ENCODE peak calls at places on chromosomes 4 and X, in five cellular contexts. One of them, this sample, is unnamed.

GRCh38 chrX:1134976-1135375 is 77.5 kb downstream of the CRLF2 start:
- DNase-seq in SK-N-SH: no peak
- DNase-seq in gastrocnemius medialis: no peak
- DNase-seq in stomach: no peak
- DNase-seq in psoas muscle: no peak
- DNase-seq in this sample: no peak

GRCh38 chr4:105748222-105748621 is 39.6 kb downstream of the GSTCD start:
- DNase-seq in SK-N-SH: no peak
- DNase-seq in gastrocnemius medialis: no peak
- DNase-seq in psoas muscle: no peak
- DNase-seq in stomach: no peak
- DNase-seq in this sample: no peak

GRCh38 chr4:2252530-2252924 is 9.4 kb downstream of the MXD4 start:
- DNase-seq in gastrocnemius medialis: no peak
- DNase-seq in SK-N-SH: peak
- DNase-seq in stomach: no peak
- DNase-seq in psoas muscle: peak
- DNase-seq in this sample: peak

GRCh38 chr4:185261971-185262370 is 52.6 kb downstream of the SNX25 start:
- DNase-seq in stomach: no peak
- DNase-seq in psoas muscle: no peak
- DNase-seq in gastrocnemius medialis: no peak
- DNase-seq in SK-N-SH: no peak
- DNase-seq in this sample: peak

GRCh38 chr4:36288727-36289126 is 7.3 kb downstream of the DTHD1 start:
- DNase-seq in psoas muscle: no peak
- DNase-seq in stomach: no peak
- DNase-seq in SK-N-SH: no peak
- DNase-seq in gastrocnemius medialis: no peak
- DNase-seq in this sample: no peak

GRCh38 chr4:44313702-44314101 is 134.9 kb downstream of the KCTD8 start:
- DNase-seq in stomach: no peak
- DNase-seq in SK-N-SH: no peak
- DNase-seq in psoas muscle: no peak
- DNase-seq in gastrocnemius medialis: no peak
- DNase-seq in this sample: no peak

GRCh38 chr4:158094413-158095110 is 78.3 kb downstream of the GASK1B start:
- DNase-seq in stomach: no peak
- DNase-seq in SK-N-SH: no peak
- DNase-seq in psoas muscle: peak
- DNase-seq in gastrocnemius medialis: no peak
- DNase-seq in this sample: peak

GRCh38 chr4:104971458-104971857 is 175.2 kb upstream of the TET2 start:
- DNase-seq in SK-N-SH: no peak
- DNase-seq in gastrocnemius medialis: no peak
- DNase-seq in stomach: no peak
- DNase-seq in psoas muscle: no peak
- DNase-seq in this sample: no peak

GRCh38 chrX:119802546-119802945 is 11.1 kb upstream of the RPL39 start:
- DNase-seq in stomach: no peak
- DNase-seq in SK-N-SH: no peak
- DNase-seq in psoas muscle: no peak
- DNase-seq in gastrocnemius medialis: no peak
- DNase-seq in this sample: no peak

GRCh38 chrX:117835034-117835433 is 281.6 kb downstream of the KLHL13 start:
- DNase-seq in psoas muscle: no peak
- DNase-seq in stomach: no peak
- DNase-seq in SK-N-SH: no peak
- DNase-seq in gastrocnemius medialis: no peak
- DNase-seq in this sample: no peak

GRCh38 chrX:101483705-101484104 is 1.6 kb upstream of the ARMCX4 start:
- DNase-seq in gastrocnemius medialis: peak
- DNase-seq in stomach: no peak
- DNase-seq in SK-N-SH: no peak
- DNase-seq in psoas muscle: no peak
- DNase-seq in this sample: no peak

GRCh38 chr4:113635739-113636437 is 125.7 kb downstream of the CAMK2D start:
- DNase-seq in SK-N-SH: no peak
- DNase-seq in stomach: no peak
- DNase-seq in psoas muscle: no peak
- DNase-seq in gastrocnemius medialis: no peak
- DNase-seq in this sample: no peak

GRCh38 chrX:42085836-42086235 is 162.5 kb upstream of the CASK start:
- DNase-seq in stomach: no peak
- DNase-seq in psoas muscle: no peak
- DNase-seq in gastrocnemius medialis: no peak
- DNase-seq in SK-N-SH: no peak
- DNase-seq in this sample: no peak

GRCh38 chr4:27278615-27279014 is 418.0 kb downstream of the STIM2 start:
- DNase-seq in SK-N-SH: no peak
- DNase-seq in psoas muscle: no peak
- DNase-seq in stomach: no peak
- DNase-seq in gastrocnemius medialis: no peak
- DNase-seq in this sample: no peak

GRCh38 chr4:101158136-101158485 is 189.2 kb downstream of the PPP3CA start:
- DNase-seq in psoas muscle: no peak
- DNase-seq in stomach: no peak
- DNase-seq in SK-N-SH: no peak
- DNase-seq in gastrocnemius medialis: no peak
- DNase-seq in this sample: no peak

GRCh38 chrX:111338095-111338698 is 67.9 kb upstream of the CAPN6 start:
- DNase-seq in SK-N-SH: no peak
- DNase-seq in gastrocnemius medialis: no peak
- DNase-seq in stomach: no peak
- DNase-seq in psoas muscle: no peak
- DNase-seq in this sample: peak